ENCODE peak calls at places on chromosomes 2 and 18, in five cellular contexts. T, L, S, N and Q are unnamed samples.

GRCh38 chr2:218400930-218401833 is 1.5 kb downstream of the CTDSP1 start:
- DNase-seq in T (peak), L (no peak), S (no peak), N (no peak), Q (no peak)

GRCh38 chr2:3035385-3036050 is 342.1 kb downstream of the EIPR1 start:
- DNase-seq in T (no peak), L (no peak), S (no peak), N (no peak), Q (no peak)

GRCh38 chr2:69549421-69549820 is 94.1 kb downstream of the AAK1 start:
- DNase-seq in T (no peak), L (no peak), S (no peak), N (no peak), Q (no peak)

GRCh38 chr2:67945976-67946375 is 116.8 kb downstream of the C1D start:
- DNase-seq in T (no peak), L (no peak), S (no peak), N (no peak), Q (no peak)

GRCh38 chr2:37414470-37414949 is 70.1 kb downstream of the QPCT start:
- DNase-seq in T (peak), L (no peak), S (no peak), N (no peak), Q (no peak)

GRCh38 chr2:240947607-240948006 is 41.5 kb downstream of the CROCC2 start:
- DNase-seq in T (no peak), L (no peak), S (no peak), N (no peak), Q (no peak)

GRCh38 chr18:11570770-11571169 is 38.6 kb upstream of the SLC35G4 start:
- DNase-seq in T (no peak), L (no peak), S (no peak), N (no peak), Q (no peak)

GRCh38 chr18:33440011-33440383 is 524 bp downstream of the CCDC178 start:
- DNase-seq in T (peak), L (no peak), S (no peak), N (no peak), Q (peak)

GRCh38 chr2:233445152-233445830 is 91.0 kb downstream of the DGKD start:
- DNase-seq in T (no peak), L (no peak), S (no peak), N (no peak), Q (no peak)

GRCh38 chr2:173058673-173059072 is 17.0 kb upstream of the MAP3K20 start:
- DNase-seq in T (no peak), L (no peak), S (no peak), N (no peak), Q (no peak)

GRCh38 chr18:36499938-36500337 is 202.4 kb downstream of the FHOD3 start:
- DNase-seq in T (no peak), L (no peak), S (no peak), N (no peak), Q (no peak)

GRCh38 chr2:112493858-112494648 is 12.1 kb downstream of the TTL start:
- DNase-seq in T (peak), L (no peak), S (no peak), N (no peak), Q (no peak)

GRCh38 chr18:49460958-49461601 is 635 bp upstream of the DYM start:
- DNase-seq in T (no peak), L (no peak), S (no peak), N (no peak), Q (no peak)

GRCh38 chr2:105039559-105039958 is 1.7 kb downstream of the MRPS9 start:
- DNase-seq in T (no peak), L (no peak), S (no peak), N (no peak), Q (no peak)

GRCh38 chr2:104033399-104033798 is 820.5 kb upstream of the POU3F3 start:
- DNase-seq in T (no peak), L (no peak), S (no peak), N (no peak), Q (no peak)

GRCh38 chr2:28351621-28352020 is 41.0 kb upstream of the FOSL2 start:
- DNase-seq in T (no peak), L (no peak), S (no peak), N (no peak), Q (no peak)

GRCh38 chr2:218805627-218806026 is 23.7 kb downstream of the CYP27A1 start:
- DNase-seq in T (no peak), L (no peak), S (no peak), N (no peak), Q (no peak)

GRCh38 chr2:201406077-201406662 is 45.1 kb downstream of the TRAK2 start:
- DNase-seq in T (peak), L (no peak), S (no peak), N (no peak), Q (no peak)

GRCh38 chr2:114011709-114012108 is 121.8 kb downstream of the ACTR3 start:
- DNase-seq in T (no peak), L (no peak), S (no peak), N (no peak), Q (no peak)

GRCh38 chr18:35808796-35809195 is 163.7 kb upstream of the RMP24 start:
- DNase-seq in T (no peak), L (no peak), S (no peak), N (no peak), Q (no peak)

GRCh38 chr2:215929602-215930335 is 83.6 kb downstream of the MREG start:
- DNase-seq in T (peak), L (no peak), S (no peak), N (no peak), Q (no peak)

GRCh38 chr2:2646312-2647051 is 315.4 kb upstream of the MYT1L start:
- DNase-seq in T (no peak), L (no peak), S (peak), N (peak), Q (no peak)

GRCh38 chr2:186170693-186171092 is 315.4 kb upstream of the ZC3H15 start:
- DNase-seq in T (no peak), L (no peak), S (no peak), N (no peak), Q (no peak)

GRCh38 chr18:44520981-44521672 is 159.6 kb upstream of the SETBP1 start:
- DNase-seq in T (no peak), L (no peak), S (no peak), N (no peak), Q (no peak)

GRCh38 chr2:45131587-45131986 is 122.3 kb upstream of the SIX2 start:
- DNase-seq in T (no peak), L (no peak), S (no peak), N (no peak), Q (no peak)

GRCh38 chr2:27117995-27118524 is 868 bp downstream of the CGREF1 start:
- DNase-seq in T (no peak), L (no peak), S (no peak), N (no peak), Q (no peak)

GRCh38 chr2:198314559-198315153 is 510.3 kb downstream of the PLCL1 start:
- DNase-seq in T (no peak), L (no peak), S (no peak), N (no peak), Q (peak)

GRCh38 chr2:105861198-105861597 is 116.5 kb downstream of the NCK2 start:
- DNase-seq in T (no peak), L (no peak), S (no peak), N (no peak), Q (no peak)

GRCh38 chr18:49639643-49640361 is 77.9 kb downstream of the LIPG start:
- DNase-seq in T (no peak), L (no peak), S (no peak), N (no peak), Q (no peak)

GRCh38 chr2:187876554-187876953 is 322.3 kb upstream of the TFPI start:
- DNase-seq in T (no peak), L (no peak), S (no peak), N (no peak), Q (no peak)

GRCh38 chr18:10450986-10451385 is 3.4 kb upstream of the APCDD1 start:
- DNase-seq in T (no peak), L (no peak), S (no peak), N (no peak), Q (no peak)

GRCh38 chr2:62884514-62884913 is 166.1 kb upstream of the OTX1 start:
- DNase-seq in T (no peak), L (no peak), S (no peak), N (no peak), Q (no peak)

GRCh38 chr2:195270466-195270865 is 386.6 kb upstream of the SLC39A10 start:
- DNase-seq in T (no peak), L (no peak), S (no peak), N (no peak), Q (no peak)

GRCh38 chr2:215825709-215826108 is 187.6 kb downstream of the MREG start:
- DNase-seq in T (no peak), L (no peak), S (no peak), N (no peak), Q (no peak)

GRCh38 chr18:69790649-69791048 is 157.0 kb downstream of the CD226 start:
- DNase-seq in T (no peak), L (no peak), S (no peak), N (no peak), Q (no peak)

GRCh38 chr2:83022631-83023210 is 1436.4 kb downstream of the SUCLG1 start:
- DNase-seq in T (no peak), L (no peak), S (no peak), N (no peak), Q (no peak)

GRCh38 chr2:221779614-221780067 is 207.5 kb upstream of the EPHA4 start:
- DNase-seq in T (no peak), L (no peak), S (no peak), N (no peak), Q (no peak)